ENCODE peak calls at places on chromosomes 7 and 10, in five cellular contexts. D is activated naive CD4-positive, alpha-beta T cell; P is NCI-H1436; F is NCI-H2081; J is GM20000. G is an unnamed sample.

GRCh38 chr10:115945696-115946445 is 327.1 kb downstream of the GFRA1 start:
- DNase-seq in D (no peak), P (no peak), F (no peak), J (no peak), G (no peak)

GRCh38 chr10:6707329-6707728 is 127.3 kb upstream of the PRKCQ start:
- DNase-seq in F (no peak), P (no peak), J (no peak), D (no peak), G (no peak)

GRCh38 chr10:110413903-110414562 is 83.7 kb upstream of the DUSP5 start:
- DNase-seq in F (no peak), J (no peak), P (no peak), D (no peak), G (no peak)

GRCh38 chr7:80923211-80923612 is 4.4 kb upstream of the SEMA3C start:
- DNase-seq in P (peak), J (no peak), D (no peak), F (peak), G (no peak)

GRCh38 chr10:28072573-28072972 is 73.7 kb upstream of the ODAD2 start:
- DNase-seq in J (no peak), P (no peak), D (no peak), F (no peak), G (no peak)

GRCh38 chr10:26697922-26698608 is 564 bp downstream of the PDSS1 start:
- DNase-seq in D (no peak), P (no peak), F (no peak), J (peak), G (no peak)

GRCh38 chr7:91287685-91288084 is 23.5 kb downstream of the FZD1 start:
- DNase-seq in D (no peak), P (no peak), F (no peak), J (no peak), G (no peak)

GRCh38 chr7:80675090-80675489 is 36.6 kb downstream of the CD36 start:
- DNase-seq in D (no peak), P (no peak), F (no peak), J (no peak), G (no peak)

GRCh38 chr10:131901181-131901829 is 497 bp downstream of the PPP2R2D start:
- DNase-seq in D (no peak), P (no peak), J (peak), F (peak), G (peak)

GRCh38 chr10:75403144-75404022 is 1.8 kb upstream of the ZNF503 start:
- DNase-seq in D (no peak), F (peak), J (peak), P (peak), G (no peak)

GRCh38 chr10:29392376-29393021 is 103.6 kb downstream of the LYZL1 start:
- DNase-seq in D (no peak), F (peak), J (peak), P (peak), G (no peak)

GRCh38 chr10:110006358-110007170 is 1.2 kb upstream of the ADD3 start:
- DNase-seq in F (no peak), D (no peak), J (no peak), P (no peak), G (no peak)

GRCh38 chr7:140621326-140622035 is 19.1 kb downstream of the DENND2A start:
- DNase-seq in F (no peak), P (no peak), J (no peak), D (no peak), G (no peak)

GRCh38 chr7:28378574-28379149 is 33.7 kb upstream of the CREB5 start:
- DNase-seq in J (no peak), P (no peak), F (no peak), D (no peak), G (no peak)

GRCh38 chr7:4834601-4835397 is 27.0 kb downstream of the PAPOLB start:
- DNase-seq in J (no peak), P (no peak), F (no peak), D (no peak), G (no peak)

GRCh38 chr10:116613486-116613885 is 7.3 kb upstream of the PNLIPRP2 start:
- DNase-seq in F (no peak), J (no peak), D (no peak), P (no peak), G (no peak)

GRCh38 chr7:4772306-4772705 is 3.1 kb upstream of the AP5Z1 start:
- DNase-seq in D (no peak), J (no peak), F (no peak), P (no peak), G (no peak)

GRCh38 chr10:79260803-79261740 is 86.2 kb upstream of the PPIF start:
- DNase-seq in F (peak), J (no peak), P (no peak), D (no peak), G (no peak)

GRCh38 chr10:93461124-93461806 is 20.9 kb downstream of the MYOF start:
- DNase-seq in F (no peak), D (no peak), J (no peak), P (no peak), G (no peak)

GRCh38 chr10:79579361-79579760 is 19.2 kb upstream of the SFTPA2 start:
- DNase-seq in P (no peak), D (no peak), F (no peak), J (no peak), G (no peak)

GRCh38 chr10:115171392-115171960 is 78.3 kb downstream of the ATRNL1 start:
- DNase-seq in F (no peak), P (no peak), J (no peak), D (no peak), G (no peak)

GRCh38 chr7:148697950-148698396 is 730 bp upstream of the CUL1 start:
- DNase-seq in J (peak), F (peak), D (peak), P (no peak), G (no peak)

GRCh38 chr7:71868797-71869196 is 543.3 kb downstream of the CALN1 start:
- DNase-seq in J (no peak), D (no peak), F (no peak), P (no peak), G (no peak)

GRCh38 chr7:16697507-16698199 is 51.7 kb downstream of the BZW2 start:
- DNase-seq in J (no peak), D (no peak), P (no peak), F (no peak), G (no peak)

G was measured in CD8-positive, alpha-beta memory T cell.